ENCODE peak calls at places on chromosome 20, in nine cellular contexts. One of them, this sample, is unnamed.

GRCh38 chr20:56810141-56810540 is 181.0 kb downstream of the TFAP2C start:
- DNase-seq in activated CD4-positive, alpha-beta T cell treated with anti-CD3 and anti-CD28 coated beads for 24 hours: no peak
- DNase-seq in amniotic stem cell: no peak
- DNase-seq in NCI-H1436: no peak
- DNase-seq in endothelial cell: no peak
- DNase-seq in neural progenitor cell: no peak
- DNase-seq in stimulated activated CD4-positive, alpha-beta T cell treated with anti-CD3 and anti-CD28 coated beads, Interleukin-1b, Interleukin-23, amount 100 ng/mL, for 48 hours: no peak
- DNase-seq in activated B cell treated with CpG ODN at 0.5 μM for 24 hours: no peak
- DNase-seq in CD4-positive, CD25-positive, alpha-beta regulatory T cell: no peak
- DNase-seq in this sample: no peak

GRCh38 chr20:62276448-62276847 is 26.3 kb upstream of the ADRM1 start:
- DNase-seq in activated CD4-positive, alpha-beta T cell treated with anti-CD3 and anti-CD28 coated beads for 24 hours: no peak
- DNase-seq in amniotic stem cell: no peak
- DNase-seq in NCI-H1436: no peak
- DNase-seq in endothelial cell: no peak
- DNase-seq in neural progenitor cell: no peak
- DNase-seq in stimulated activated CD4-positive, alpha-beta T cell treated with anti-CD3 and anti-CD28 coated beads, Interleukin-1b, Interleukin-23, amount 100 ng/mL, for 48 hours: no peak
- DNase-seq in activated B cell treated with CpG ODN at 0.5 μM for 24 hours: no peak
- DNase-seq in CD4-positive, CD25-positive, alpha-beta regulatory T cell: no peak
- DNase-seq in this sample: no peak

GRCh38 chr20:5770240-5770986 is 20.2 kb downstream of the SHLD1 start:
- DNase-seq in activated CD4-positive, alpha-beta T cell treated with anti-CD3 and anti-CD28 coated beads for 24 hours: no peak
- DNase-seq in amniotic stem cell: no peak
- DNase-seq in NCI-H1436: no peak
- DNase-seq in endothelial cell: no peak
- DNase-seq in neural progenitor cell: no peak
- DNase-seq in stimulated activated CD4-positive, alpha-beta T cell treated with anti-CD3 and anti-CD28 coated beads, Interleukin-1b, Interleukin-23, amount 100 ng/mL, for 48 hours: no peak
- DNase-seq in activated B cell treated with CpG ODN at 0.5 μM for 24 hours: no peak
- DNase-seq in CD4-positive, CD25-positive, alpha-beta regulatory T cell: no peak
- DNase-seq in this sample: no peak

GRCh38 chr20:258963-259362 is 1.4 kb downstream of the DEFB132 start:
- DNase-seq in activated CD4-positive, alpha-beta T cell treated with anti-CD3 and anti-CD28 coated beads for 24 hours: no peak
- DNase-seq in amniotic stem cell: no peak
- DNase-seq in NCI-H1436: no peak
- DNase-seq in endothelial cell: no peak
- DNase-seq in neural progenitor cell: no peak
- DNase-seq in stimulated activated CD4-positive, alpha-beta T cell treated with anti-CD3 and anti-CD28 coated beads, Interleukin-1b, Interleukin-23, amount 100 ng/mL, for 48 hours: no peak
- DNase-seq in activated B cell treated with CpG ODN at 0.5 μM for 24 hours: no peak
- DNase-seq in CD4-positive, CD25-positive, alpha-beta regulatory T cell: no peak
- DNase-seq in this sample: peak; percentile 9

GRCh38 chr20:50701055-50701963 is 10.0 kb upstream of the RIPOR3 start:
- DNase-seq in activated CD4-positive, alpha-beta T cell treated with anti-CD3 and anti-CD28 coated beads for 24 hours: no peak
- DNase-seq in amniotic stem cell: no peak
- DNase-seq in NCI-H1436: no peak
- DNase-seq in endothelial cell: no peak
- DNase-seq in neural progenitor cell: no peak
- DNase-seq in stimulated activated CD4-positive, alpha-beta T cell treated with anti-CD3 and anti-CD28 coated beads, Interleukin-1b, Interleukin-23, amount 100 ng/mL, for 48 hours: no peak
- DNase-seq in activated B cell treated with CpG ODN at 0.5 μM for 24 hours: no peak
- DNase-seq in CD4-positive, CD25-positive, alpha-beta regulatory T cell: no peak
- DNase-seq in this sample: no peak

GRCh38 chr20:2165871-2166270 is 64.2 kb downstream of the STK35 start:
- DNase-seq in activated CD4-positive, alpha-beta T cell treated with anti-CD3 and anti-CD28 coated beads for 24 hours: no peak
- DNase-seq in amniotic stem cell: no peak
- DNase-seq in NCI-H1436: no peak
- DNase-seq in endothelial cell: no peak
- DNase-seq in neural progenitor cell: no peak
- DNase-seq in stimulated activated CD4-positive, alpha-beta T cell treated with anti-CD3 and anti-CD28 coated beads, Interleukin-1b, Interleukin-23, amount 100 ng/mL, for 48 hours: no peak
- DNase-seq in activated B cell treated with CpG ODN at 0.5 μM for 24 hours: no peak
- DNase-seq in CD4-positive, CD25-positive, alpha-beta regulatory T cell: no peak
- DNase-seq in this sample: no peak

GRCh38 chr20:57936636-57937310 is 227.0 kb upstream of the PMEPA1 start:
- DNase-seq in activated CD4-positive, alpha-beta T cell treated with anti-CD3 and anti-CD28 coated beads for 24 hours: no peak
- DNase-seq in amniotic stem cell: no peak
- DNase-seq in NCI-H1436: no peak
- DNase-seq in endothelial cell: no peak
- DNase-seq in neural progenitor cell: no peak
- DNase-seq in stimulated activated CD4-positive, alpha-beta T cell treated with anti-CD3 and anti-CD28 coated beads, Interleukin-1b, Interleukin-23, amount 100 ng/mL, for 48 hours: no peak
- DNase-seq in activated B cell treated with CpG ODN at 0.5 μM for 24 hours: no peak
- DNase-seq in CD4-positive, CD25-positive, alpha-beta regulatory T cell: no peak
- DNase-seq in this sample: no peak

GRCh38 chr20:50110141-50111047 is 2.6 kb downstream of the UBE2V1 start:
- DNase-seq in activated CD4-positive, alpha-beta T cell treated with anti-CD3 and anti-CD28 coated beads for 24 hours: no peak
- DNase-seq in amniotic stem cell: no peak
- DNase-seq in NCI-H1436: no peak
- DNase-seq in endothelial cell: peak; percentile 21
- DNase-seq in neural progenitor cell: no peak
- DNase-seq in stimulated activated CD4-positive, alpha-beta T cell treated with anti-CD3 and anti-CD28 coated beads, Interleukin-1b, Interleukin-23, amount 100 ng/mL, for 48 hours: peak; percentile 62
- DNase-seq in activated B cell treated with CpG ODN at 0.5 μM for 24 hours: no peak
- DNase-seq in CD4-positive, CD25-positive, alpha-beta regulatory T cell: no peak
- DNase-seq in this sample: no peak

GRCh38 chr20:57738484-57738883 is 28.7 kb upstream of the PMEPA1 start:
- DNase-seq in activated CD4-positive, alpha-beta T cell treated with anti-CD3 and anti-CD28 coated beads for 24 hours: no peak
- DNase-seq in amniotic stem cell: no peak
- DNase-seq in NCI-H1436: no peak
- DNase-seq in endothelial cell: no peak
- DNase-seq in neural progenitor cell: no peak
- DNase-seq in stimulated activated CD4-positive, alpha-beta T cell treated with anti-CD3 and anti-CD28 coated beads, Interleukin-1b, Interleukin-23, amount 100 ng/mL, for 48 hours: no peak
- DNase-seq in activated B cell treated with CpG ODN at 0.5 μM for 24 hours: no peak
- DNase-seq in CD4-positive, CD25-positive, alpha-beta regulatory T cell: no peak
- DNase-seq in this sample: no peak

GRCh38 chr20:21982559-21982958 is 277.1 kb downstream of the PAX1 start:
- DNase-seq in activated CD4-positive, alpha-beta T cell treated with anti-CD3 and anti-CD28 coated beads for 24 hours: no peak
- DNase-seq in amniotic stem cell: no peak
- DNase-seq in NCI-H1436: no peak
- DNase-seq in endothelial cell: no peak
- DNase-seq in neural progenitor cell: no peak
- DNase-seq in stimulated activated CD4-positive, alpha-beta T cell treated with anti-CD3 and anti-CD28 coated beads, Interleukin-1b, Interleukin-23, amount 100 ng/mL, for 48 hours: no peak
- DNase-seq in activated B cell treated with CpG ODN at 0.5 μM for 24 hours: no peak
- DNase-seq in CD4-positive, CD25-positive, alpha-beta regulatory T cell: no peak
- DNase-seq in this sample: no peak

GRCh38 chr20:49712918-49713778 is 530 bp downstream of the B4GALT5 start:
- DNase-seq in activated CD4-positive, alpha-beta T cell treated with anti-CD3 and anti-CD28 coated beads for 24 hours: no peak
- DNase-seq in amniotic stem cell: no peak
- DNase-seq in NCI-H1436: no peak
- DNase-seq in endothelial cell: peak; percentile 34
- DNase-seq in neural progenitor cell: peak; percentile 57
- DNase-seq in stimulated activated CD4-positive, alpha-beta T cell treated with anti-CD3 and anti-CD28 coated beads, Interleukin-1b, Interleukin-23, amount 100 ng/mL, for 48 hours: no peak
- DNase-seq in activated B cell treated with CpG ODN at 0.5 μM for 24 hours: no peak
- DNase-seq in CD4-positive, CD25-positive, alpha-beta regulatory T cell: peak; percentile 25
- DNase-seq in this sample: no peak

GRCh38 chr20:9886227-9886626 is 47.4 kb upstream of the PAK5 start:
- DNase-seq in activated CD4-positive, alpha-beta T cell treated with anti-CD3 and anti-CD28 coated beads for 24 hours: no peak
- DNase-seq in amniotic stem cell: no peak
- DNase-seq in NCI-H1436: no peak
- DNase-seq in endothelial cell: no peak
- DNase-seq in neural progenitor cell: no peak
- DNase-seq in stimulated activated CD4-positive, alpha-beta T cell treated with anti-CD3 and anti-CD28 coated beads, Interleukin-1b, Interleukin-23, amount 100 ng/mL, for 48 hours: no peak
- DNase-seq in activated B cell treated with CpG ODN at 0.5 μM for 24 hours: no peak
- DNase-seq in CD4-positive, CD25-positive, alpha-beta regulatory T cell: no peak
- DNase-seq in this sample: no peak

GRCh38 chr20:17605131-17605660 is 35.3 kb downstream of the DSTN start:
- DNase-seq in activated CD4-positive, alpha-beta T cell treated with anti-CD3 and anti-CD28 coated beads for 24 hours: no peak
- DNase-seq in amniotic stem cell: no peak
- DNase-seq in NCI-H1436: no peak
- DNase-seq in endothelial cell: no peak
- DNase-seq in neural progenitor cell: no peak
- DNase-seq in stimulated activated CD4-positive, alpha-beta T cell treated with anti-CD3 and anti-CD28 coated beads, Interleukin-1b, Interleukin-23, amount 100 ng/mL, for 48 hours: no peak
- DNase-seq in activated B cell treated with CpG ODN at 0.5 μM for 24 hours: no peak
- DNase-seq in CD4-positive, CD25-positive, alpha-beta regulatory T cell: no peak
- DNase-seq in this sample: no peak

GRCh38 chr20:33789109-33789857 is 21.9 kb upstream of the CHMP4B start:
- DNase-seq in activated CD4-positive, alpha-beta T cell treated with anti-CD3 and anti-CD28 coated beads for 24 hours: no peak
- DNase-seq in amniotic stem cell: peak; percentile 76
- DNase-seq in NCI-H1436: no peak
- DNase-seq in endothelial cell: peak; percentile 45
- DNase-seq in neural progenitor cell: no peak
- DNase-seq in stimulated activated CD4-positive, alpha-beta T cell treated with anti-CD3 and anti-CD28 coated beads, Interleukin-1b, Interleukin-23, amount 100 ng/mL, for 48 hours: no peak
- DNase-seq in activated B cell treated with CpG ODN at 0.5 μM for 24 hours: no peak
- DNase-seq in CD4-positive, CD25-positive, alpha-beta regulatory T cell: no peak
- DNase-seq in this sample: no peak

GRCh38 chr20:41171736-41172295 is 34.5 kb downstream of the PLCG1 start:
- DNase-seq in activated CD4-positive, alpha-beta T cell treated with anti-CD3 and anti-CD28 coated beads for 24 hours: no peak
- DNase-seq in amniotic stem cell: no peak
- DNase-seq in NCI-H1436: no peak
- DNase-seq in endothelial cell: no peak
- DNase-seq in neural progenitor cell: no peak
- DNase-seq in stimulated activated CD4-positive, alpha-beta T cell treated with anti-CD3 and anti-CD28 coated beads, Interleukin-1b, Interleukin-23, amount 100 ng/mL, for 48 hours: no peak
- DNase-seq in activated B cell treated with CpG ODN at 0.5 μM for 24 hours: no peak
- DNase-seq in CD4-positive, CD25-positive, alpha-beta regulatory T cell: no peak
- DNase-seq in this sample: no peak

GRCh38 chr20:50304883-50305635 is 114.4 kb downstream of the CEBPB start:
- DNase-seq in activated CD4-positive, alpha-beta T cell treated with anti-CD3 and anti-CD28 coated beads for 24 hours: no peak
- DNase-seq in amniotic stem cell: peak; percentile 60
- DNase-seq in NCI-H1436: no peak
- DNase-seq in endothelial cell: no peak
- DNase-seq in neural progenitor cell: no peak
- DNase-seq in stimulated activated CD4-positive, alpha-beta T cell treated with anti-CD3 and anti-CD28 coated beads, Interleukin-1b, Interleukin-23, amount 100 ng/mL, for 48 hours: no peak
- DNase-seq in activated B cell treated with CpG ODN at 0.5 μM for 24 hours: no peak
- DNase-seq in CD4-positive, CD25-positive, alpha-beta regulatory T cell: no peak
- DNase-seq in this sample: no peak

GRCh38 chr20:4585104-4585753 is 136.5 kb upstream of the PRND start:
- DNase-seq in activated CD4-positive, alpha-beta T cell treated with anti-CD3 and anti-CD28 coated beads for 24 hours: no peak
- DNase-seq in amniotic stem cell: peak; percentile 51
- DNase-seq in NCI-H1436: no peak
- DNase-seq in endothelial cell: no peak
- DNase-seq in neural progenitor cell: no peak
- DNase-seq in stimulated activated CD4-positive, alpha-beta T cell treated with anti-CD3 and anti-CD28 coated beads, Interleukin-1b, Interleukin-23, amount 100 ng/mL, for 48 hours: no peak
- DNase-seq in activated B cell treated with CpG ODN at 0.5 μM for 24 hours: no peak
- DNase-seq in CD4-positive, CD25-positive, alpha-beta regulatory T cell: no peak
- DNase-seq in this sample: peak; percentile 15

GRCh38 chr20:54061106-54061881 is 9.1 kb downstream of the BCAS1 start:
- DNase-seq in activated CD4-positive, alpha-beta T cell treated with anti-CD3 and anti-CD28 coated beads for 24 hours: no peak
- DNase-seq in amniotic stem cell: no peak
- DNase-seq in NCI-H1436: no peak
- DNase-seq in endothelial cell: no peak
- DNase-seq in neural progenitor cell: no peak
- DNase-seq in stimulated activated CD4-positive, alpha-beta T cell treated with anti-CD3 and anti-CD28 coated beads, Interleukin-1b, Interleukin-23, amount 100 ng/mL, for 48 hours: no peak
- DNase-seq in activated B cell treated with CpG ODN at 0.5 μM for 24 hours: no peak
- DNase-seq in CD4-positive, CD25-positive, alpha-beta regulatory T cell: no peak
- DNase-seq in this sample: no peak

GRCh38 chr20:41050361-41051019 is 21.9 kb downstream of the TOP1 start:
- DNase-seq in activated CD4-positive, alpha-beta T cell treated with anti-CD3 and anti-CD28 coated beads for 24 hours: no peak
- DNase-seq in amniotic stem cell: no peak
- DNase-seq in NCI-H1436: no peak
- DNase-seq in endothelial cell: no peak
- DNase-seq in neural progenitor cell: no peak
- DNase-seq in stimulated activated CD4-positive, alpha-beta T cell treated with anti-CD3 and anti-CD28 coated beads, Interleukin-1b, Interleukin-23, amount 100 ng/mL, for 48 hours: no peak
- DNase-seq in activated B cell treated with CpG ODN at 0.5 μM for 24 hours: no peak
- DNase-seq in CD4-positive, CD25-positive, alpha-beta regulatory T cell: no peak
- DNase-seq in this sample: no peak

GRCh38 chr20:24704899-24705298 is 235.5 kb downstream of the SYNDIG1 start:
- DNase-seq in activated CD4-positive, alpha-beta T cell treated with anti-CD3 and anti-CD28 coated beads for 24 hours: no peak
- DNase-seq in amniotic stem cell: no peak
- DNase-seq in NCI-H1436: no peak
- DNase-seq in endothelial cell: no peak
- DNase-seq in neural progenitor cell: no peak
- DNase-seq in stimulated activated CD4-positive, alpha-beta T cell treated with anti-CD3 and anti-CD28 coated beads, Interleukin-1b, Interleukin-23, amount 100 ng/mL, for 48 hours: no peak
- DNase-seq in activated B cell treated with CpG ODN at 0.5 μM for 24 hours: no peak
- DNase-seq in CD4-positive, CD25-positive, alpha-beta regulatory T cell: no peak
- DNase-seq in this sample: no peak

GRCh38 chr20:33667245-33668086 is 723 bp downstream of the ACTL10 start:
- DNase-seq in activated CD4-positive, alpha-beta T cell treated with anti-CD3 and anti-CD28 coated beads for 24 hours: no peak
- DNase-seq in amniotic stem cell: peak; percentile 65
- DNase-seq in NCI-H1436: no peak
- DNase-seq in endothelial cell: no peak
- DNase-seq in neural progenitor cell: no peak
- DNase-seq in stimulated activated CD4-positive, alpha-beta T cell treated with anti-CD3 and anti-CD28 coated beads, Interleukin-1b, Interleukin-23, amount 100 ng/mL, for 48 hours: peak; percentile 48
- DNase-seq in activated B cell treated with CpG ODN at 0.5 μM for 24 hours: peak; percentile 76
- DNase-seq in CD4-positive, CD25-positive, alpha-beta regulatory T cell: peak; percentile 52
- DNase-seq in this sample: no peak

GRCh38 chr20:46285072-46285471 is 23.2 kb downstream of the CDH22 start:
- DNase-seq in activated CD4-positive, alpha-beta T cell treated with anti-CD3 and anti-CD28 coated beads for 24 hours: no peak
- DNase-seq in amniotic stem cell: no peak
- DNase-seq in NCI-H1436: no peak
- DNase-seq in endothelial cell: no peak
- DNase-seq in neural progenitor cell: no peak
- DNase-seq in stimulated activated CD4-positive, alpha-beta T cell treated with anti-CD3 and anti-CD28 coated beads, Interleukin-1b, Interleukin-23, amount 100 ng/mL, for 48 hours: no peak
- DNase-seq in activated B cell treated with CpG ODN at 0.5 μM for 24 hours: no peak
- DNase-seq in CD4-positive, CD25-positive, alpha-beta regulatory T cell: no peak
- DNase-seq in this sample: no peak